ENCODE peak calls at places on chromosomes 7 and 10, in four cellular contexts. S, X, Q and W are unnamed samples.

GRCh38 chr7:82018226-82018625 is 248.4 kb upstream of the HGF start:
- DNase-seq in X (no peak), S (no peak), Q (no peak), W (no peak)

GRCh38 chr10:77163670-77164348 is 473.8 kb downstream of the KCNMA1 start:
- DNase-seq in S (peak), Q (no peak), X (peak), W (peak)

GRCh38 chr10:72087392-72087968 is 871 bp downstream of the SPOCK2 start:
- DNase-seq in X (no peak), S (no peak), Q (peak), W (no peak)

GRCh38 chr7:21972397-21972784 is 26.7 kb upstream of the CDCA7L start:
- DNase-seq in S (no peak), Q (no peak), X (no peak), W (no peak)

GRCh38 chr7:148699772-148700629 is 1.3 kb downstream of the CUL1 start:
- DNase-seq in S (peak), Q (no peak), X (no peak), W (no peak)

GRCh38 chr7:116417593-116418345 is 81.8 kb upstream of the CAV2 start:
- DNase-seq in Q (no peak), X (no peak), S (peak), W (no peak)

GRCh38 chr10:70664702-70665195 is 7.6 kb upstream of the ADAMTS14 start:
- DNase-seq in S (no peak), X (peak), Q (no peak), W (peak)

GRCh38 chr10:86969421-86970041 is 1.2 kb downstream of the ADIRF start:
- DNase-seq in X (no peak), Q (peak), S (peak), W (no peak)

GRCh38 chr10:86359111-86359510 is 7.5 kb downstream of the GRID1 start:
- DNase-seq in Q (no peak), S (no peak), X (no peak), W (no peak)

GRCh38 chr10:16518822-16519221 is 2.9 kb downstream of the C1QL3 start:
- DNase-seq in X (no peak), Q (no peak), S (peak), W (no peak)

GRCh38 chr10:45179716-45180115 is 135.7 kb downstream of the OR13A1 start:
- DNase-seq in Q (no peak), X (no peak), S (no peak), W (no peak)

GRCh38 chr10:96765406-96766240 is 45.3 kb upstream of the PIK3AP1 start:
- DNase-seq in Q (peak), X (no peak), S (peak), W (no peak)

GRCh38 chr7:7553386-7553785 is 13.3 kb upstream of the MIOS start:
- DNase-seq in Q (no peak), S (no peak), X (no peak), W (no peak)

GRCh38 chr10:72353963-72354355 is 760 bp downstream of the DNAJB12 start:
- DNase-seq in X (no peak), S (peak), Q (no peak), W (no peak)